ENCODE peak calls at places on chromosomes 7 and 10, in ten cellular contexts. J is ovary, M is HepG2, O is transverse colon, S is suprapubic skin, I is stomach, D is GM12878, L is A549, N is sigmoid colon, H is upper lobe of left lung. T is an unnamed sample.

GRCh38 chr7:107035446-107035845 is 9.1 kb upstream of the PRKAR2B start:
- DNase-seq in L (peak; percentile 43), H (no peak), N (no peak), J (no peak), S (no peak), O (no peak), D (no peak), I (no peak), M (no peak), T (no peak)

GRCh38 chr10:117804470-117805011 is 242.2 kb downstream of the RAB11FIP2 start:
- DNase-seq in M (no peak), L (no peak), N (no peak), H (peak; percentile 66), O (no peak), J (no peak), I (no peak), D (peak; percentile 19), S (no peak), T (no peak)

GRCh38 chr10:106582291-106582690 is 582.2 kb downstream of the SORCS1 start:
- DNase-seq in D (no peak), H (no peak), N (no peak), M (no peak), I (no peak), O (no peak), S (no peak), J (no peak), L (no peak), T (no peak)

GRCh38 chr10:74541375-74541774 is 285.0 kb upstream of the KAT6B start:
- DNase-seq in M (no peak), D (no peak), I (no peak), O (no peak), S (no peak), L (no peak), J (no peak), H (no peak), N (no peak), T (no peak)

GRCh38 chr10:62050627-62050924 is 149.1 kb downstream of the ARID5B start:
- DNase-seq in M (no peak), D (no peak), O (no peak), L (no peak), J (no peak), H (no peak), I (no peak), S (no peak), N (no peak), T (no peak)

GRCh38 chr10:62433181-62433692 is 59.1 kb downstream of the ZNF365 start:
- DNase-seq in J (peak; percentile 15), O (no peak), S (no peak), D (no peak), H (peak; percentile 54), L (peak; percentile 76), N (peak; percentile 84), M (no peak), I (no peak), T (no peak)

GRCh38 chr10:125392140-125392539 is 231.8 kb upstream of the CTBP2 start:
- DNase-seq in I (no peak), H (no peak), D (no peak), L (no peak), O (no peak), N (no peak), J (no peak), S (no peak), M (no peak), T (no peak)

GRCh38 chr7:140525741-140526140 is 46.4 kb upstream of the MKRN1 start:
- DNase-seq in S (no peak), D (no peak), L (no peak), H (no peak), O (peak; percentile 63), J (no peak), M (no peak), I (no peak), N (no peak), T (no peak)

GRCh38 chr7:132516042-132516840 is 60.0 kb downstream of the PLXNA4 start:
- DNase-seq in D (no peak), S (no peak), L (no peak), H (no peak), I (no peak), J (peak; percentile 26), O (no peak), M (peak; percentile 9), N (no peak), T (no peak)

GRCh38 chr7:69363131-69363530 is 235.1 kb upstream of the AUTS2 start:
- DNase-seq in O (no peak), L (no peak), M (no peak), H (no peak), J (no peak), I (no peak), D (no peak), N (no peak), S (no peak), T (no peak)

DNA sequence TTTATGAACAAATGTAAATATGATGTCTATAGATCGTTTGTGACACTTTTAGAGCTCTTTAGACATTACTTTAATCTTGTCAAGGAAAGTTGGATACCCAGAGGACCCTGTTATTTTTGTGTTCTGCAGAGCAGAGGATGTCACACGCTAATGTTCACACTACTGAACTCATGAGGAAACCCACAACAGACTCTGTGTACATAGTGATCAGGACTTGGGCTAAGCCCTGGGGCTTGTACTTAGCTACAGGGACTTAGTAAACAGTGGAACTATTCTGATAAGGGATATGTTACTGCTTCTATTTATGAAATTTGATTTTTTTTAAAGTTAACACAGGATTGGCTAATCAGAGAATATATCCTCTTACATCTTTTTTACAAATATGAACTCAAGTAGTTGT is 36.1 kb upstream of the ZNF518A start:
- DNase-seq in M (peak; percentile 63), J (no peak), N (no peak), H (no peak), O (no peak), L (no peak), D (no peak), S (no peak), I (no peak), T (no peak)
- TF ChIP-seq EP300 in M (no peak), J (no peak), N (no peak), H (no peak), O (no peak), L (no peak), D (no peak), S (no peak), I (no peak), T (no peak)

DNA sequence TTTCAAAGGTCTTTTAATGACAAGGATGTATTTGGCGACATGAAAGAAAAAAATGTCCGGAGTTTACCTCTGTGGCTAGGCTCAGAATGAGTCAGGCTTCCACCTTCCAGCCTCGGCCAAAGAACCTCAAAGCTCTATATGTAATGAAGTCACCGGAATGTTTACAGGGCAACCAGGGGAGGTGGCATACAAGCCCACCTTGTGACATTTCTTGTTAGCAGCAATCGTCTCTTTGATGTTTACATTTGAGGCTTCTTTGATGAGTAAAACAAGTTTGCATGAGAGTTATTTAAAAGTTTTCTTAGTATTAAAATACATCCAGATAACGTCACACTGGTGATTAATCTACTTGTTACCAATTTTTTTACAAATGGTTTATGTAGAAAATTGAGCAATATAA is 133.1 kb upstream of the ADAM12 start:
- DNase-seq in N (no peak), M (peak; percentile 62), S (no peak), H (no peak), O (no peak), L (peak; percentile 35), I (no peak), D (no peak), J (no peak), T (no peak)
- H3K27ac ChIP-seq in N (no peak overlapping the region), M (no peak overlapping the region), S (no peak overlapping the region), H (no peak overlapping the region), O (no peak overlapping the region), L (peak overlapping the region; percentile 55), I (no peak overlapping the region), D (no peak overlapping the region), J (no peak overlapping the region), T (no peak overlapping the region)

DNA sequence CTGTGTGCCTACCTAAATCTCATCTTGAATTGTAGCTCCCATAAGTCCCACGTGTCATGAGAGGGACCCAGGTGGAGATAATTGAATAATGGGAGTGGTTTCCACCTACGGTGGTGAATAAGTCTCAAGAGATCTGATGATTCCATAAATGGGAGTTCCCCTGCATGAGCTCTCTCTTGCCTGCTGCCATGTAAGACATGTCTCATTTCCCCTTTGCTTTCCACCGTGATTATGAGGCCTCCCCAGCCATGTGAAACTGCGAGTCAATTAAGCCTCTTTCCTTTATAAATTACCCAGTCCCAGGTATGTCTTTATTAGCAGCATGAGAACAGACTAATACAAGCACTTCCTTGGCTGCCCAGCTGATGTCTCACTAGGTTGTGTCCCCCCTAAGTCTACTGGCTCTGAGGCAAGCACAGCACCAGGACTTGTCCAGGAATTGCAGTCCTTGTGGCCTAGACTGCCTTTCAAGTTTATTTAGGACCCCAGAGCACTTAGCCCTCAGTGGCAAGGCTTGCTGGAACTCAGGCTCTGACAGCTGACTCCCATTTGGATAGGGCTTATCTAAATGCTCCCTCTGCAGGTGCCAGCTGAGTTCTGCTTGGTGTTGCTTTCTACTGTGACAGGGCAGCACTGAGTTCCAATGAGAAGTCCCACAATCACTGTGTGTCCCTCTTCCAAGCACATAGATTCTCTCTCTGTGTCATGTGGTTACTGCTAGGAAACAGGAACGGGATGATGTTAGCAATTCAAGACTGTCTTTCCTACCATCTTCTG is 59.0 kb upstream of the TAS2R16 start:
- DNase-seq in L (no peak), H (no peak), D (no peak), O (no peak), N (no peak), I (peak; percentile 29), J (no peak), M (peak; percentile 29), S (no peak), T (no peak)
- TF ChIP-seq CTCF in L (no peak), H (peak; percentile 12), D (no peak), O (no peak), N (no peak), I (no peak), J (no peak), M (peak; percentile 59), S (no peak), T (no peak)

GRCh38 chr10:7040681-7041080 is 370.2 kb downstream of the SFMBT2 start:
- DNase-seq in O (no peak), D (no peak), L (no peak), J (no peak), N (no peak), H (no peak), I (no peak), S (no peak), M (no peak), T (no peak)
- TF ChIP-seq EP300 in O (no peak), D (no peak), L (no peak), J (no peak), N (no peak), H (no peak), I (no peak), S (no peak), M (no peak), T (no peak)